ENCODE peak calls at places on chromosome 1, in seven cellular contexts. One of them, this sample, is unnamed.

GRCh38 chr1:50471967-50472366 is 48.7 kb upstream of the DMRTA2 start:
- DNase-seq in EL: no peak
- DNase-seq in thyroid gland: no peak
- DNase-seq in cardiac fibroblast: no peak
- DNase-seq in HFFc6: no peak
- DNase-seq in NCI-H2081: no peak
- DNase-seq in activated naive CD8-positive, alpha-beta T cell treated with anti-CD3 and anti-CD28 coated beads, Interleukin-2, amount 10 ng/mL, durations not matched to agents 7 days and 5 days: no peak
- DNase-seq in this sample: no peak

GRCh38 chr1:203199481-203200058 is 13.1 kb upstream of the CHI3L1 start:
- DNase-seq in EL: no peak
- DNase-seq in thyroid gland: no peak
- DNase-seq in cardiac fibroblast: no peak
- DNase-seq in HFFc6: peak; percentile 66
- DNase-seq in NCI-H2081: no peak
- DNase-seq in activated naive CD8-positive, alpha-beta T cell treated with anti-CD3 and anti-CD28 coated beads, Interleukin-2, amount 10 ng/mL, durations not matched to agents 7 days and 5 days: no peak
- DNase-seq in this sample: no peak

GRCh38 chr1:59108481-59109317 is 188.2 kb upstream of the FGGY start:
- DNase-seq in EL: no peak
- DNase-seq in thyroid gland: no peak
- DNase-seq in cardiac fibroblast: no peak
- DNase-seq in HFFc6: no peak
- DNase-seq in NCI-H2081: no peak
- DNase-seq in activated naive CD8-positive, alpha-beta T cell treated with anti-CD3 and anti-CD28 coated beads, Interleukin-2, amount 10 ng/mL, durations not matched to agents 7 days and 5 days: no peak
- DNase-seq in this sample: no peak

GRCh38 chr1:228457017-228457395 is 30.2 kb upstream of the RNF187 start:
- DNase-seq in EL: no peak
- DNase-seq in thyroid gland: no peak
- DNase-seq in cardiac fibroblast: peak; percentile 11
- DNase-seq in HFFc6: no peak
- DNase-seq in NCI-H2081: peak; percentile 67
- DNase-seq in activated naive CD8-positive, alpha-beta T cell treated with anti-CD3 and anti-CD28 coated beads, Interleukin-2, amount 10 ng/mL, durations not matched to agents 7 days and 5 days: no peak
- DNase-seq in this sample: no peak

GRCh38 chr1:205582046-205582445 is 49.8 kb downstream of the ELK4 start:
- DNase-seq in EL: no peak
- DNase-seq in thyroid gland: no peak
- DNase-seq in cardiac fibroblast: no peak
- DNase-seq in HFFc6: no peak
- DNase-seq in NCI-H2081: no peak
- DNase-seq in activated naive CD8-positive, alpha-beta T cell treated with anti-CD3 and anti-CD28 coated beads, Interleukin-2, amount 10 ng/mL, durations not matched to agents 7 days and 5 days: no peak
- DNase-seq in this sample: no peak

GRCh38 chr1:226640737-226641136 is 92.2 kb downstream of the STUM start:
- DNase-seq in EL: no peak
- DNase-seq in thyroid gland: no peak
- DNase-seq in cardiac fibroblast: no peak
- DNase-seq in HFFc6: no peak
- DNase-seq in NCI-H2081: no peak
- DNase-seq in activated naive CD8-positive, alpha-beta T cell treated with anti-CD3 and anti-CD28 coated beads, Interleukin-2, amount 10 ng/mL, durations not matched to agents 7 days and 5 days: no peak
- DNase-seq in this sample: no peak

GRCh38 chr1:213381572-213382084 is 330.6 kb downstream of the RPS6KC1 start:
- DNase-seq in EL: no peak
- DNase-seq in thyroid gland: peak; percentile 35
- DNase-seq in cardiac fibroblast: no peak
- DNase-seq in HFFc6: no peak
- DNase-seq in NCI-H2081: peak; percentile 91
- DNase-seq in activated naive CD8-positive, alpha-beta T cell treated with anti-CD3 and anti-CD28 coated beads, Interleukin-2, amount 10 ng/mL, durations not matched to agents 7 days and 5 days: no peak
- DNase-seq in this sample: peak; percentile 72

GRCh38 chr1:53754484-53755312 is 15.7 kb upstream of the GLIS1 start:
- DNase-seq in EL: peak; percentile 69
- DNase-seq in thyroid gland: peak; percentile 28
- DNase-seq in cardiac fibroblast: peak; percentile 85
- DNase-seq in HFFc6: peak; percentile 61
- DNase-seq in NCI-H2081: peak; percentile 26
- DNase-seq in activated naive CD8-positive, alpha-beta T cell treated with anti-CD3 and anti-CD28 coated beads, Interleukin-2, amount 10 ng/mL, durations not matched to agents 7 days and 5 days: no peak
- DNase-seq in this sample: no peak

GRCh38 chr1:36971832-36972231 is 62.5 kb downstream of the GRIK3 start:
- DNase-seq in EL: no peak
- DNase-seq in thyroid gland: no peak
- DNase-seq in cardiac fibroblast: no peak
- DNase-seq in HFFc6: no peak
- DNase-seq in NCI-H2081: no peak
- DNase-seq in activated naive CD8-positive, alpha-beta T cell treated with anti-CD3 and anti-CD28 coated beads, Interleukin-2, amount 10 ng/mL, durations not matched to agents 7 days and 5 days: no peak
- DNase-seq in this sample: no peak

GRCh38 chr1:232837085-232837484 is 31.9 kb downstream of the MAP10 start:
- DNase-seq in EL: peak; percentile 52
- DNase-seq in thyroid gland: no peak
- DNase-seq in cardiac fibroblast: no peak
- DNase-seq in HFFc6: no peak
- DNase-seq in NCI-H2081: no peak
- DNase-seq in activated naive CD8-positive, alpha-beta T cell treated with anti-CD3 and anti-CD28 coated beads, Interleukin-2, amount 10 ng/mL, durations not matched to agents 7 days and 5 days: no peak
- DNase-seq in this sample: no peak

GRCh38 chr1:42000781-42001180 is 82.1 kb upstream of the HIVEP3 start:
- DNase-seq in EL: no peak
- DNase-seq in thyroid gland: no peak
- DNase-seq in cardiac fibroblast: no peak
- DNase-seq in HFFc6: no peak
- DNase-seq in NCI-H2081: no peak
- DNase-seq in activated naive CD8-positive, alpha-beta T cell treated with anti-CD3 and anti-CD28 coated beads, Interleukin-2, amount 10 ng/mL, durations not matched to agents 7 days and 5 days: no peak
- DNase-seq in this sample: no peak

GRCh38 chr1:117017648-117018047 is 16.1 kb downstream of the CD101 start:
- DNase-seq in EL: no peak
- DNase-seq in thyroid gland: no peak
- DNase-seq in cardiac fibroblast: no peak
- DNase-seq in HFFc6: no peak
- DNase-seq in NCI-H2081: no peak
- DNase-seq in activated naive CD8-positive, alpha-beta T cell treated with anti-CD3 and anti-CD28 coated beads, Interleukin-2, amount 10 ng/mL, durations not matched to agents 7 days and 5 days: no peak
- DNase-seq in this sample: no peak

GRCh38 chr1:230087034-230087721 is 20.1 kb downstream of the GALNT2 start:
- DNase-seq in EL: no peak
- DNase-seq in thyroid gland: peak; percentile 50
- DNase-seq in cardiac fibroblast: no peak
- DNase-seq in HFFc6: no peak
- DNase-seq in NCI-H2081: no peak
- DNase-seq in activated naive CD8-positive, alpha-beta T cell treated with anti-CD3 and anti-CD28 coated beads, Interleukin-2, amount 10 ng/mL, durations not matched to agents 7 days and 5 days: no peak
- DNase-seq in this sample: no peak

GRCh38 chr1:42847721-42848470 is 1.5 kb downstream of the ZNF691 start:
- DNase-seq in EL: no peak
- DNase-seq in thyroid gland: no peak
- DNase-seq in cardiac fibroblast: no peak
- DNase-seq in HFFc6: no peak
- DNase-seq in NCI-H2081: no peak
- DNase-seq in activated naive CD8-positive, alpha-beta T cell treated with anti-CD3 and anti-CD28 coated beads, Interleukin-2, amount 10 ng/mL, durations not matched to agents 7 days and 5 days: no peak
- DNase-seq in this sample: no peak

GRCh38 chr1:227759345-227760300 is 24.4 kb downstream of the SNAP47 start:
- DNase-seq in EL: peak; percentile 97
- DNase-seq in thyroid gland: no peak
- DNase-seq in cardiac fibroblast: peak; percentile 96
- DNase-seq in HFFc6: peak; percentile 97
- DNase-seq in NCI-H2081: no peak
- DNase-seq in activated naive CD8-positive, alpha-beta T cell treated with anti-CD3 and anti-CD28 coated beads, Interleukin-2, amount 10 ng/mL, durations not matched to agents 7 days and 5 days: no peak
- DNase-seq in this sample: no peak

GRCh38 chr1:174158767-174159252 is 510 bp upstream of the RABGAP1L start:
- DNase-seq in EL: no peak
- DNase-seq in thyroid gland: no peak
- DNase-seq in cardiac fibroblast: no peak
- DNase-seq in HFFc6: no peak
- DNase-seq in NCI-H2081: no peak
- DNase-seq in activated naive CD8-positive, alpha-beta T cell treated with anti-CD3 and anti-CD28 coated beads, Interleukin-2, amount 10 ng/mL, durations not matched to agents 7 days and 5 days: no peak
- DNase-seq in this sample: no peak

GRCh38 chr1:26772687-26773086 is 15.1 kb upstream of the PIGV start:
- DNase-seq in EL: peak; percentile 100
- DNase-seq in thyroid gland: no peak
- DNase-seq in cardiac fibroblast: peak; percentile 88
- DNase-seq in HFFc6: peak; percentile 98
- DNase-seq in NCI-H2081: no peak
- DNase-seq in activated naive CD8-positive, alpha-beta T cell treated with anti-CD3 and anti-CD28 coated beads, Interleukin-2, amount 10 ng/mL, durations not matched to agents 7 days and 5 days: no peak
- DNase-seq in this sample: no peak